ENCODE peak calls at places on chromosomes 6 and 20, in six cellular contexts. B is hepatocyte, I is ovary, C is stomach, A is spleen, W is sigmoid colon. Z is an unnamed sample.
A peak's percentile ranks its signal among the peaks of the same experiment; 100 is the strongest.

GRCh38 chr20:53948383-53949318 is 121.7 kb downstream of the BCAS1 start:
- DNase-seq in B (no peak), I (no peak), C (no peak), A (no peak), W (no peak), Z (no peak)

GRCh38 chr6:105459049-105459448 is 56.2 kb upstream of the PREP start:
- DNase-seq in B (no peak), I (no peak), C (no peak), A (no peak), W (no peak), Z (no peak)

GRCh38 chr20:31698803-31699718 is 23.6 kb downstream of the BCL2L1 start:
- DNase-seq in B (peak; percentile 90), I (no peak), C (peak; percentile 59), A (no peak), W (peak; percentile 86), Z (no peak)

GRCh38 chr6:52271852-52272460 is 12.6 kb downstream of the MCM3 start:
- DNase-seq in B (peak; percentile 14), I (no peak), C (no peak), A (no peak), W (no peak), Z (no peak)

GRCh38 chr20:44247131-44247571 is at the start of gene GDAP1L1:
- DNase-seq in B (peak; percentile 53), I (peak; percentile 56), C (no peak), A (no peak), W (no peak), Z (no peak)

GRCh38 chr6:5384276-5384675 is 123.0 kb downstream of the FARS2 start:
- DNase-seq in B (no peak), I (no peak), C (no peak), A (no peak), W (no peak), Z (no peak)

GRCh38 chr6:90548001-90548400 is 38.9 kb downstream of the MAP3K7 start:
- DNase-seq in B (no peak), I (no peak), C (no peak), A (no peak), W (no peak), Z (no peak)

GRCh38 chr20:47503685-47504084 is 2.0 kb downstream of the NCOA3 start:
- DNase-seq in B (no peak), I (no peak), C (no peak), A (no peak), W (no peak), Z (no peak)

GRCh38 chr6:11172501-11173337 is 59.7 kb downstream of the NEDD9 start:
- DNase-seq in B (peak; percentile 63), I (peak; percentile 70), C (peak; percentile 74), A (peak; percentile 91), W (no peak), Z (no peak)

GRCh38 chr6:163335671-163336545 is 78.6 kb upstream of the QKI start:
- DNase-seq in B (no peak), I (peak; percentile 47), C (no peak), A (no peak), W (peak; percentile 78), Z (peak; percentile 88)

GRCh38 chr6:153131037-153131981 is at the start of gene RGS17:
- DNase-seq in B (peak; percentile 84), I (peak; percentile 73), C (peak; percentile 35), A (peak; percentile 82), W (peak; percentile 77), Z (peak; percentile 77)

GRCh38 chr6:134683783-134684765 is 265.8 kb downstream of the ALDH8A1 start:
- DNase-seq in B (no peak), I (no peak), C (no peak), A (no peak), W (no peak), Z (no peak)

GRCh38 chr6:71412559-71412958 is 123.9 kb downstream of the OGFRL1 start:
- DNase-seq in B (no peak), I (no peak), C (no peak), A (no peak), W (no peak), Z (no peak)

GRCh38 chr6:79630883-79631799 is at the start of gene SH3BGRL2:
- DNase-seq in B (peak; percentile 87), I (peak; percentile 81), C (peak; percentile 95), A (peak; percentile 85), W (peak; percentile 83), Z (peak; percentile 90)

GRCh38 chr6:37988696-37989095 is 169.2 kb downstream of the ZFAND3 start:
- DNase-seq in B (no peak), I (no peak), C (no peak), A (no peak), W (no peak), Z (no peak)

GRCh38 chr20:5056801-5057599 is 55.7 kb upstream of the SLC23A2 start:
- DNase-seq in B (no peak), I (no peak), C (peak; percentile 43), A (peak; percentile 88), W (no peak), Z (no peak)

GRCh38 chr6:96015791-96016776 is at the start of gene FUT9:
- DNase-seq in B (peak; percentile 46), I (no peak), C (peak; percentile 78), A (peak; percentile 52), W (peak; percentile 73), Z (peak; percentile 65)

GRCh38 chr6:42459888-42460287 is 8.2 kb upstream of the TRERF1 start:
- DNase-seq in B (no peak), I (no peak), C (no peak), A (no peak), W (no peak), Z (no peak)

GRCh38 chr6:95209007-95209406 is 368.3 kb upstream of the MANEA start:
- DNase-seq in B (no peak), I (no peak), C (no peak), A (no peak), W (no peak), Z (no peak)

GRCh38 chr20:51966296-51966971 is 164.1 kb upstream of the SALL4 start:
- DNase-seq in B (peak; percentile 75), I (no peak), C (peak; percentile 52), A (no peak), W (peak; percentile 63), Z (no peak)

GRCh38 chr6:101268541-101268940 is 125.0 kb upstream of the GRIK2 start:
- DNase-seq in B (no peak), I (no peak), C (no peak), A (no peak), W (no peak), Z (no peak)

GRCh38 chr6:12029979-12030737 is 18.0 kb downstream of the HIVEP1 start:
- DNase-seq in B (no peak), I (no peak), C (no peak), A (no peak), W (no peak), Z (no peak)

GRCh38 chr6:106885659-106886058 is 88.9 kb downstream of the CD24 start:
- DNase-seq in B (peak; percentile 48), I (no peak), C (no peak), A (no peak), W (no peak), Z (no peak)

GRCh38 chr20:47998736-47999135 is 213.5 kb upstream of the SULF2 start:
- DNase-seq in B (no peak), I (no peak), C (no peak), A (no peak), W (no peak), Z (no peak)

GRCh38 chr6:3540980-3541379 is 84.1 kb upstream of the SLC22A23 start:
- DNase-seq in B (peak; percentile 32), I (no peak), C (no peak), A (no peak), W (no peak), Z (no peak)

GRCh38 chr20:1667510-1668085 is 10.0 kb upstream of the SIRPG start:
- DNase-seq in B (no peak), I (no peak), C (no peak), A (no peak), W (no peak), Z (no peak)

GRCh38 chr20:1672728-1673127 is 15.1 kb upstream of the SIRPG start:
- DNase-seq in B (no peak), I (no peak), C (no peak), A (no peak), W (no peak), Z (no peak)

GRCh38 chr20:1671891-1672669 is 14.5 kb upstream of the SIRPG start:
- DNase-seq in B (no peak), I (no peak), C (no peak), A (no peak), W (no peak), Z (no peak)

GRCh38 chr20:1666802-1667201 is 9.2 kb upstream of the SIRPG start:
- DNase-seq in B (no peak), I (no peak), C (no peak), A (no peak), W (no peak), Z (no peak)

GRCh38 chr20:1669304-1669703 is 11.7 kb upstream of the SIRPG start:
- DNase-seq in B (no peak), I (no peak), C (no peak), A (no peak), W (no peak), Z (no peak)
- TF ChIP-seq CTCF in B (no peak), I (no peak), C (no peak), A (no peak), W (no peak), Z (no peak)

GRCh38 chr6:783966-784365 is 91.0 kb upstream of the EXOC2 start:
- DNase-seq in B (no peak), I (no peak), C (no peak), A (no peak), W (no peak), Z (no peak)

GRCh38 chr6:781350-781961 is 88.5 kb upstream of the EXOC2 start:
- DNase-seq in B (no peak), I (no peak), C (no peak), A (no peak), W (no peak), Z (no peak)

GRCh38 chr6:786946-787763 is 94.2 kb upstream of the EXOC2 start:
- DNase-seq in B (no peak), I (no peak), C (no peak), A (no peak), W (no peak), Z (no peak)

GRCh38 chr6:780669-781068 is 87.7 kb upstream of the EXOC2 start:
- DNase-seq in B (no peak), I (no peak), C (no peak), A (no peak), W (no peak), Z (no peak)

DNA sequence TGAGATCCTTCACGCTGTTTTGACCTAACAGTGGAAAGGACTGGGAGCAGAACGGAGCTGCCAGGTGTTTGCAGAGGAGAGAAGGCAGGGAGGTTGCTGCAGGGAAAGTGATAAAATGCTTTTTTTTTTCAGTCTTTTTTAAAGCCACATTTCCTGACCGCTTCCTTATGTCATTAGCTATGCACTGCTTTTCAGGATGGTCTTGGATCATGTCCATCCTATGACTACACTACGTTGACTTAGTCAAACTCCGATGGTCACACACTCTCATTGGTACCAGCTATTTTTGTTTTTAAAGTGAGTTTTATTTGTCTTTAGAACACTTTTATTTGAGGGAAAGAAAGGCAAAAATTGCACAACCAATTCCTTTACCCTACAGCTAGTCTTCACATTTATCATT is 89.2 kb upstream of the EXOC2 start:
- DNase-seq in B (no peak), I (no peak), C (no peak), A (no peak), W (no peak), Z (no peak)
- H3K4me3 ChIP-seq in B (no peak overlapping the region), I (no peak overlapping the region), C (no peak overlapping the region), A (no peak overlapping the region), W (no peak overlapping the region), Z (no peak overlapping the region)

GRCh38 chr20:63773571-63774347 is 34.2 kb downstream of the SLC2A4RG start:
- DNase-seq in B (no peak), I (no peak), C (no peak), A (no peak), W (no peak), Z (peak; percentile 80)
- H3K27ac ChIP-seq in B (no peak overlapping the region), I (no peak overlapping the region), C (no peak overlapping the region), A (peak overlapping the region; percentile 87), W (no peak overlapping the region), Z (no peak overlapping the region)

GRCh38 chr6:15443119-15443518 is 197.2 kb downstream of the JARID2 start:
- DNase-seq in B (no peak), I (no peak), C (no peak), A (no peak), W (no peak), Z (no peak)
- TF ChIP-seq CTCF in B (no peak), I (no peak), C (no peak), A (no peak), W (no peak), Z (no peak)